ENCODE peak calls at places on chromosomes 4 and X, in six cellular contexts. N is Panc1; H is NCI-H2029; L is stimulated activated CD4-positive, alpha-beta T cell treated with anti-CD3 and anti-CD28 coated beads, Interleukin-4, amount 100 ng/mL, for 48 hours; R is activated effector memory CD4-positive, alpha-beta T cell treated with anti-CD3 and anti-CD28 coated beads, Interleukin-2, amount 50 U/mL, for 16 hours; U is activated CD4-positive, alpha-beta T cell treated with anti-CD3 and anti-CD28 coated beads, Interleukin-2, amount 50 U/mL, for 4 hours. Y is an unnamed sample.

GRCh38 chr4:16643852-16644251 is 254.6 kb downstream of the LDB2 start:
- DNase-seq in N (no peak), H (no peak), L (no peak), R (no peak), U (no peak), Y (no peak)

GRCh38 chrX:15311119-15311518 is 4.3 kb downstream of the ASB11 start:
- DNase-seq in N (no peak), H (no peak), L (no peak), R (no peak), U (no peak), Y (no peak)

GRCh38 chr4:24607338-24607737 is 23.0 kb upstream of the DHX15 start:
- DNase-seq in N (no peak), H (no peak), L (no peak), R (no peak), U (no peak), Y (no peak)

GRCh38 chr4:681736-682451 is 7.1 kb downstream of the SLC49A3 start:
- DNase-seq in N (no peak), H (peak; percentile 57), L (no peak), R (peak; percentile 77), U (no peak), Y (no peak)

GRCh38 chrX:24282381-24283121 is 31.3 kb downstream of the SUPT20HL2 start:
- DNase-seq in N (no peak), H (no peak), L (no peak), R (no peak), U (no peak), Y (peak; percentile 5)

GRCh38 chr4:150577786-150578185 is 4.2 kb upstream of the MAB21L2 start:
- DNase-seq in N (no peak), H (no peak), L (no peak), R (no peak), U (no peak), Y (no peak)

GRCh38 chr4:177573487-177573886 is 131.2 kb upstream of the AGA start:
- DNase-seq in N (no peak), H (no peak), L (no peak), R (no peak), U (no peak), Y (no peak)

GRCh38 chrX:1380672-1381233 is 11.2 kb downstream of the SLC25A6 start:
- DNase-seq in N (no peak), H (no peak), L (no peak), R (peak; percentile 62), U (no peak), Y (no peak)

GRCh38 chrX:143873343-143873742 is 10.5 kb upstream of the UBE2NL start:
- DNase-seq in N (no peak), H (no peak), L (no peak), R (no peak), U (no peak), Y (no peak)

GRCh38 chr4:86664959-86665358 is 70.8 kb downstream of the PTPN13 start:
- DNase-seq in N (no peak), H (no peak), L (no peak), R (no peak), U (no peak), Y (no peak)

GRCh38 chr4:77153016-77153415 is 4.0 kb upstream of the CCNG2 start:
- DNase-seq in N (no peak), H (no peak), L (no peak), R (no peak), U (no peak), Y (no peak)

GRCh38 chr4:2320152-2320551 is 58.2 kb upstream of the MXD4 start:
- DNase-seq in N (no peak), H (no peak), L (no peak), R (no peak), U (no peak), Y (no peak)

GRCh38 chr4:53233396-53233795 is 132.5 kb downstream of the SCFD2 start:
- DNase-seq in N (no peak), H (no peak), L (no peak), R (no peak), U (no peak), Y (no peak)

GRCh38 chr4:87005690-87006461 is 71.1 kb downstream of the AFF1 start:
- DNase-seq in N (no peak), H (peak; percentile 26), L (peak; percentile 24), R (peak; percentile 76), U (peak; percentile 19), Y (peak; percentile 41)